ENCODE peak calls at places on chromosomes 13 and 19, in seven cellular contexts. Y is omental fat pad; D is HS-5; Z is right cardiac atrium; B is activated CD4-positive, CD25-positive, alpha-beta regulatory T cell treated with anti-CD3 and anti-CD28 coated beads, Interleukin-2, amount 50 U/mL, for 16 hours; R is fibroblast of the aortic adventitia; O is hypothalamus. I is an unnamed sample.

GRCh38 chr13:35309711-35310110 is 166.8 kb downstream of the MAB21L1 start:
- DNase-seq in Y (no peak), D (no peak), Z (no peak), B (no peak), R (no peak), O (no peak), I (no peak)

GRCh38 chr19:44657211-44657921 is 13.7 kb downstream of the PVR start:
- DNase-seq in Y (peak), D (no peak), Z (peak), B (peak), R (peak), O (no peak), I (no peak)

GRCh38 chr13:21522847-21523246 is 63.7 kb upstream of the ZDHHC20 start:
- DNase-seq in Y (no peak), D (no peak), Z (no peak), B (no peak), R (no peak), O (no peak), I (no peak)

GRCh38 chr13:41311607-41312500 is 787 bp downstream of the NAA16 start:
- DNase-seq in Y (peak), D (no peak), Z (peak), B (peak), R (peak), O (peak), I (no peak)

GRCh38 chr19:10501971-10502523 is 1.1 kb downstream of the KEAP1 start:
- DNase-seq in Y (peak), D (no peak), Z (peak), B (no peak), R (peak), O (peak), I (no peak)

GRCh38 chr13:79398915-79399314 is 7.1 kb downstream of the RBM26 start:
- DNase-seq in Y (no peak), D (no peak), Z (no peak), B (no peak), R (no peak), O (no peak), I (no peak)

GRCh38 chr19:6226444-6227155 is 53.2 kb downstream of the MLLT1 start:
- DNase-seq in Y (no peak), D (no peak), Z (no peak), B (no peak), R (no peak), O (no peak), I (no peak)

GRCh38 chr19:47623921-47624391 is 15.0 kb downstream of the BICRA start:
- DNase-seq in Y (no peak), D (no peak), Z (no peak), B (no peak), R (no peak), O (no peak), I (no peak)

GRCh38 chr19:7895565-7895964 is 7.3 kb downstream of the LRRC8E start:
- DNase-seq in Y (no peak), D (no peak), Z (no peak), B (no peak), R (no peak), O (no peak), I (no peak)

GRCh38 chr19:8052464-8052859 is at the start of gene CCL25:
- DNase-seq in Y (no peak), D (no peak), Z (no peak), B (no peak), R (no peak), O (no peak), I (no peak)

GRCh38 chr19:43224855-43225253 is 19.4 kb upstream of the PSG4 start:
- DNase-seq in Y (no peak), D (no peak), Z (no peak), B (no peak), R (no peak), O (no peak), I (no peak)

GRCh38 chr13:95156208-95156607 is 145.0 kb downstream of the ABCC4 start:
- DNase-seq in Y (no peak), D (no peak), Z (no peak), B (no peak), R (peak), O (no peak), I (no peak)

GRCh38 chr13:106151056-106151699 is 384.3 kb downstream of the EFNB2 start:
- DNase-seq in Y (no peak), D (peak), Z (no peak), B (no peak), R (peak), O (no peak), I (peak)

GRCh38 chr13:20064128-20064527 is 96.7 kb downstream of the GJA3 start:
- DNase-seq in Y (no peak), D (no peak), Z (no peak), B (no peak), R (peak), O (no peak), I (no peak)

GRCh38 chr19:4401482-4402170 is 814 bp upstream of the CHAF1A start:
- DNase-seq in Y (no peak), D (no peak), Z (no peak), B (no peak), R (no peak), O (no peak), I (no peak)

GRCh38 chr19:51660975-51661600 is 14.5 kb upstream of the SIGLEC14 start:
- DNase-seq in Y (peak), D (peak), Z (peak), B (peak), R (peak), O (no peak), I (no peak)

GRCh38 chr19:35357867-35358573 is at the start of gene FFAR3:
- DNase-seq in Y (no peak), D (no peak), Z (peak), B (no peak), R (peak), O (no peak), I (no peak)

GRCh38 chr13:49216334-49216733 is 3.8 kb upstream of the MLNR start:
- DNase-seq in Y (no peak), D (no peak), Z (no peak), B (no peak), R (no peak), O (no peak), I (no peak)

GRCh38 chr19:7230826-7231225 is 63.4 kb downstream of the INSR start:
- DNase-seq in Y (no peak), D (no peak), Z (peak), B (no peak), R (peak), O (no peak), I (no peak)

GRCh38 chr19:46211201-46211881 is 18.2 kb upstream of the IGFL1 start:
- DNase-seq in Y (no peak), D (no peak), Z (no peak), B (no peak), R (no peak), O (no peak), I (no peak)

GRCh38 chr19:33377586-33378475 is 4.3 kb downstream of the CEBPG start:
- DNase-seq in Y (no peak), D (no peak), Z (no peak), B (no peak), R (peak), O (no peak), I (no peak)

GRCh38 chr19:50210425-50210824 is 7.0 kb downstream of the MYH14 start:
- DNase-seq in Y (no peak), D (no peak), Z (no peak), B (no peak), R (no peak), O (no peak), I (no peak)

GRCh38 chr13:21753117-21753729 is 82.3 kb downstream of the FGF9 start:
- DNase-seq in Y (no peak), D (no peak), Z (no peak), B (no peak), R (no peak), O (no peak), I (no peak)

GRCh38 chr19:39411832-39412099 is 703 bp upstream of the PLEKHG2 start:
- DNase-seq in Y (peak), D (peak), Z (peak), B (peak), R (peak), O (peak), I (no peak)

GRCh38 chr13:22735381-22735995 is 445.3 kb upstream of the SGCG start:
- DNase-seq in Y (no peak), D (no peak), Z (no peak), B (no peak), R (no peak), O (no peak), I (no peak)

GRCh38 chr19:56404705-56405056 is 549 bp downstream of the ZNF583 start:
- DNase-seq in Y (no peak), D (no peak), Z (no peak), B (no peak), R (no peak), O (no peak), I (no peak)

GRCh38 chr19:7775761-7776160 is 12.7 kb downstream of the CLEC4M start:
- DNase-seq in Y (no peak), D (no peak), Z (no peak), B (no peak), R (no peak), O (no peak), I (no peak)

GRCh38 chr13:68736961-68737360 is 1370.7 kb upstream of the ATXN8OS start:
- DNase-seq in Y (no peak), D (no peak), Z (no peak), B (no peak), R (no peak), O (no peak), I (no peak)

GRCh38 chr19:1073956-1074511 is 7.1 kb downstream of the ARHGAP45 start:
- DNase-seq in Y (no peak), D (no peak), Z (no peak), B (no peak), R (no peak), O (no peak), I (no peak)

GRCh38 chr19:45716314-45717130 is 14.2 kb downstream of the FBXO46 start:
- DNase-seq in Y (no peak), D (no peak), Z (no peak), B (no peak), R (peak), O (no peak), I (no peak)

GRCh38 chr13:53310786-53311185 is 282.2 kb downstream of the OLFM4 start:
- DNase-seq in Y (no peak), D (no peak), Z (no peak), B (no peak), R (no peak), O (no peak), I (no peak)

GRCh38 chr19:48419158-48419920 is 25.9 kb downstream of the GRIN2D start:
- DNase-seq in Y (no peak), D (no peak), Z (peak), B (peak), R (no peak), O (no peak), I (no peak)

I was measured in BJ.